ENCODE peak calls at places on chromosomes 4 and X, in five cellular contexts. One of them, this sample, is unnamed.

GRCh38 chrX:105823092-105823454 is 734 bp downstream of the NRK start:
- DNase-seq in cardiac fibroblast: peak
- DNase-seq in tibial artery: no peak
- DNase-seq in Caco-2: no peak
- DNase-seq in left lung: no peak
- DNase-seq in this sample: no peak

GRCh38 chr4:172270421-172270820 is 457.2 kb downstream of the GALNTL6 start:
- DNase-seq in cardiac fibroblast: no peak
- DNase-seq in tibial artery: no peak
- DNase-seq in Caco-2: no peak
- DNase-seq in left lung: no peak
- DNase-seq in this sample: no peak

GRCh38 chr4:175386776-175387507 is 425.1 kb downstream of the GPM6A start:
- DNase-seq in cardiac fibroblast: no peak
- DNase-seq in tibial artery: no peak
- DNase-seq in Caco-2: no peak
- DNase-seq in left lung: peak
- DNase-seq in this sample: no peak

GRCh38 chr4:5079581-5079980 is 28.3 kb downstream of the STK32B start:
- DNase-seq in cardiac fibroblast: peak
- DNase-seq in tibial artery: no peak
- DNase-seq in Caco-2: no peak
- DNase-seq in left lung: no peak
- DNase-seq in this sample: no peak

GRCh38 chrX:11414091-11414490 is 120.9 kb downstream of the AMELX start:
- DNase-seq in cardiac fibroblast: no peak
- DNase-seq in tibial artery: no peak
- DNase-seq in Caco-2: no peak
- DNase-seq in left lung: no peak
- DNase-seq in this sample: no peak

GRCh38 chr4:182848685-182849084 is 68.5 kb downstream of the DCTD start:
- DNase-seq in cardiac fibroblast: no peak
- DNase-seq in tibial artery: no peak
- DNase-seq in Caco-2: no peak
- DNase-seq in left lung: no peak
- DNase-seq in this sample: no peak

GRCh38 chr4:75841641-75842520 is 60.4 kb downstream of the PPEF2 start:
- DNase-seq in cardiac fibroblast: no peak
- DNase-seq in tibial artery: no peak
- DNase-seq in Caco-2: peak
- DNase-seq in left lung: no peak
- DNase-seq in this sample: no peak

GRCh38 chr4:142715727-142716126 is 130.4 kb downstream of the INPP4B start:
- DNase-seq in cardiac fibroblast: no peak
- DNase-seq in tibial artery: no peak
- DNase-seq in Caco-2: no peak
- DNase-seq in left lung: no peak
- DNase-seq in this sample: no peak

GRCh38 chr4:19309365-19309764 is 942.3 kb upstream of the SLIT2 start:
- DNase-seq in cardiac fibroblast: peak
- DNase-seq in tibial artery: no peak
- DNase-seq in Caco-2: peak
- DNase-seq in left lung: no peak
- DNase-seq in this sample: peak

GRCh38 chr4:89558147-89558546 is 250.5 kb upstream of the GPRIN3 start:
- DNase-seq in cardiac fibroblast: peak
- DNase-seq in tibial artery: no peak
- DNase-seq in Caco-2: peak
- DNase-seq in left lung: no peak
- DNase-seq in this sample: no peak

GRCh38 chr4:14000091-14000814 is 372.7 kb upstream of the BOD1L1 start:
- DNase-seq in cardiac fibroblast: no peak
- DNase-seq in tibial artery: no peak
- DNase-seq in Caco-2: no peak
- DNase-seq in left lung: no peak
- DNase-seq in this sample: peak

GRCh38 chrX:38656350-38656915 is 95.1 kb downstream of the TSPAN7 start:
- DNase-seq in cardiac fibroblast: no peak
- DNase-seq in tibial artery: no peak
- DNase-seq in Caco-2: no peak
- DNase-seq in left lung: no peak
- DNase-seq in this sample: no peak

GRCh38 chr4:54902261-54902660 is 223.1 kb downstream of the KDR start:
- DNase-seq in cardiac fibroblast: peak
- DNase-seq in tibial artery: no peak
- DNase-seq in Caco-2: no peak
- DNase-seq in left lung: no peak
- DNase-seq in this sample: no peak

GRCh38 chr4:137519406-137519805 is 12.9 kb downstream of the PCDH18 start:
- DNase-seq in cardiac fibroblast: peak
- DNase-seq in tibial artery: no peak
- DNase-seq in Caco-2: no peak
- DNase-seq in left lung: no peak
- DNase-seq in this sample: peak

GRCh38 chr4:3460926-3461325 is 2.2 kb upstream of the DOK7 start:
- DNase-seq in cardiac fibroblast: no peak
- DNase-seq in tibial artery: no peak
- DNase-seq in Caco-2: no peak
- DNase-seq in left lung: peak
- DNase-seq in this sample: no peak

GRCh38 chrX:46547857-46548256 is 2.6 kb upstream of the ZNF674 start:
- DNase-seq in cardiac fibroblast: peak
- DNase-seq in tibial artery: no peak
- DNase-seq in Caco-2: no peak
- DNase-seq in left lung: no peak
- DNase-seq in this sample: peak

GRCh38 chr4:2263701-2264321 is 1.9 kb upstream of the MXD4 start:
- DNase-seq in cardiac fibroblast: no peak
- DNase-seq in tibial artery: peak
- DNase-seq in Caco-2: no peak
- DNase-seq in left lung: peak
- DNase-seq in this sample: no peak

GRCh38 chrX:111511477-111511876 is at the start of gene SERTM2:
- DNase-seq in cardiac fibroblast: peak
- DNase-seq in tibial artery: no peak
- DNase-seq in Caco-2: peak
- DNase-seq in left lung: no peak
- DNase-seq in this sample: no peak

GRCh38 chrX:40773809-40774208 is 38.5 kb upstream of the MED14 start:
- DNase-seq in cardiac fibroblast: peak
- DNase-seq in tibial artery: no peak
- DNase-seq in Caco-2: no peak
- DNase-seq in left lung: no peak
- DNase-seq in this sample: peak

GRCh38 chr4:6619466-6620255 is 20.8 kb upstream of the MRFAP1 start:
- DNase-seq in cardiac fibroblast: no peak
- DNase-seq in tibial artery: no peak
- DNase-seq in Caco-2: no peak
- DNase-seq in left lung: no peak
- DNase-seq in this sample: no peak

GRCh38 chr4:23144707-23145106 is 452.0 kb downstream of the GBA3 start:
- DNase-seq in cardiac fibroblast: no peak
- DNase-seq in tibial artery: no peak
- DNase-seq in Caco-2: no peak
- DNase-seq in left lung: no peak
- DNase-seq in this sample: no peak

GRCh38 chr4:15479089-15479912 is 9.6 kb downstream of the CC2D2A start:
- DNase-seq in cardiac fibroblast: peak
- DNase-seq in tibial artery: peak
- DNase-seq in Caco-2: peak
- DNase-seq in left lung: no peak
- DNase-seq in this sample: peak

GRCh38 chr4:157607996-157608395 is 387.5 kb downstream of the GRIA2 start:
- DNase-seq in cardiac fibroblast: no peak
- DNase-seq in tibial artery: no peak
- DNase-seq in Caco-2: no peak
- DNase-seq in left lung: no peak
- DNase-seq in this sample: no peak

GRCh38 chr4:138843611-138844010 is 172.0 kb upstream of the NOCT start:
- DNase-seq in cardiac fibroblast: no peak
- DNase-seq in tibial artery: no peak
- DNase-seq in Caco-2: no peak
- DNase-seq in left lung: no peak
- DNase-seq in this sample: no peak

GRCh38 chrX:152658302-152658701 is 20.6 kb downstream of the GABRQ start:
- DNase-seq in cardiac fibroblast: no peak
- DNase-seq in tibial artery: no peak
- DNase-seq in Caco-2: peak
- DNase-seq in left lung: no peak
- DNase-seq in this sample: no peak

GRCh38 chr4:99179178-99179577 is 35.1 kb upstream of the ADH4 start:
- DNase-seq in cardiac fibroblast: no peak
- DNase-seq in tibial artery: no peak
- DNase-seq in Caco-2: no peak
- DNase-seq in left lung: no peak
- DNase-seq in this sample: no peak

GRCh38 chr4:37973481-37973880 is 13.3 kb downstream of the PTTG2 start:
- DNase-seq in cardiac fibroblast: peak
- DNase-seq in tibial artery: no peak
- DNase-seq in Caco-2: no peak
- DNase-seq in left lung: no peak
- DNase-seq in this sample: no peak

GRCh38 chrX:102746134-102746584 is 25.6 kb downstream of the GPRASP3 start:
- DNase-seq in cardiac fibroblast: peak
- DNase-seq in tibial artery: peak
- DNase-seq in Caco-2: no peak
- DNase-seq in left lung: peak
- DNase-seq in this sample: peak

GRCh38 chrX:24341795-24342194 is 18.6 kb upstream of the SUPT20HL1 start:
- DNase-seq in cardiac fibroblast: peak
- DNase-seq in tibial artery: no peak
- DNase-seq in Caco-2: no peak
- DNase-seq in left lung: no peak
- DNase-seq in this sample: peak

GRCh38 chr4:65668201-65669007 is 1.9 kb downstream of the EPHA5 start:
- DNase-seq in cardiac fibroblast: peak
- DNase-seq in tibial artery: peak
- DNase-seq in Caco-2: no peak
- DNase-seq in left lung: peak
- DNase-seq in this sample: no peak

GRCh38 chrX:131752493-131753198 is 208.8 kb downstream of the OR13H1 start:
- DNase-seq in cardiac fibroblast: no peak
- DNase-seq in tibial artery: no peak
- DNase-seq in Caco-2: no peak
- DNase-seq in left lung: no peak
- DNase-seq in this sample: no peak

GRCh38 chr4:14726441-14727405 is 275.6 kb upstream of the CPEB2 start:
- DNase-seq in cardiac fibroblast: peak
- DNase-seq in tibial artery: no peak
- DNase-seq in Caco-2: no peak
- DNase-seq in left lung: no peak
- DNase-seq in this sample: peak

DNA sequence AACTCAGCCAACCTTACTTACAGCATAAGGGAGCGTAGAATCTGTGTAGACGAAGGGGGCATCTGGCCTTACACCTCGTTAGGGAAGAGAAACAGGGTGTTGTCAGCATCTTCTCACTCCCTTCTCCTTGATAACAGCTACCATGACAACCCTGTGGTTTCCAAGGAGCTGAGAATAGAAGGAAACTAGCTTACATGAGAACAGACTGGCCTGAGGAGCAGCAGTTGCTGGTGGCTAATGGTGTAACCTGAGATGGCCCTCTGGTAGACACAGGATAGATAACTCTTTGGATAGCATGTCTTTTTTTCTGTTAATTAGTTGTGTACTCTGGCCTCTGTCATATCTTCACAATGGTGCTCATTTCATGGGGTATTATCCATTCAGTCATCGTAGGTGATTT is 14.6 kb downstream of the PLP1 start:
- DNase-seq in cardiac fibroblast: no peak
- DNase-seq in tibial artery: no peak
- DNase-seq in Caco-2: no peak
- DNase-seq in left lung: no peak
- DNase-seq in this sample: no peak
- H3K4me3 ChIP-seq in cardiac fibroblast: no peak
- H3K4me3 ChIP-seq in tibial artery: no peak
- H3K4me3 ChIP-seq in Caco-2: no peak
- H3K4me3 ChIP-seq in left lung: no peak
- H3K4me3 ChIP-seq in this sample: no peak

GRCh38 chrX:81286075-81286474 is 84.2 kb downstream of the SH3BGRL start:
- DNase-seq in cardiac fibroblast: no peak
- DNase-seq in tibial artery: no peak
- DNase-seq in Caco-2: no peak
- DNase-seq in left lung: no peak
- DNase-seq in this sample: no peak
- TF ChIP-seq CTCF in cardiac fibroblast: no peak
- TF ChIP-seq CTCF in tibial artery: no peak
- TF ChIP-seq CTCF in Caco-2: no peak
- TF ChIP-seq CTCF in left lung: no peak
- TF ChIP-seq CTCF in this sample: no peak

DNA sequence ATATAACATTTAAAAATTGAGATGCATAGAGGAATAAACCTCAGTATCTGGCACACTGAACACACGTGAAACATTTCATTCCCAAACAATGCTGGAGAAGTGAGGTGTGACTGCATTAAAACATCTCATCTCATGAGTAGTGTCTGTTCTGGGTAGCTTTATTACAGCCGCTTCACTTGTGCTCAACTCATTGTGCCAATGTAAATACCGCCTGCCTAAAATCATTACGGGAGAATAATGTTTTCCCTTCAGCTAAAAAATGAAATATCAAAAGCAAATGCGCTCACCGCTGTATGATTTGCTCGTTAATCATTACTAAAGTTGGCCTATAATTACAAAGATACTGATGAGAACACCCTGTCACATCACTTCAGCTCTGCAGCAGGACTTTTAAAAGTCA is 110.2 kb upstream of the PRPS2 start:
- DNase-seq in cardiac fibroblast: no peak
- DNase-seq in tibial artery: no peak
- DNase-seq in Caco-2: no peak
- DNase-seq in left lung: no peak
- DNase-seq in this sample: no peak
- H3K4me3 ChIP-seq in cardiac fibroblast: no peak
- H3K4me3 ChIP-seq in tibial artery: no peak
- H3K4me3 ChIP-seq in Caco-2: no peak
- H3K4me3 ChIP-seq in left lung: no peak
- H3K4me3 ChIP-seq in this sample: no peak

DNA sequence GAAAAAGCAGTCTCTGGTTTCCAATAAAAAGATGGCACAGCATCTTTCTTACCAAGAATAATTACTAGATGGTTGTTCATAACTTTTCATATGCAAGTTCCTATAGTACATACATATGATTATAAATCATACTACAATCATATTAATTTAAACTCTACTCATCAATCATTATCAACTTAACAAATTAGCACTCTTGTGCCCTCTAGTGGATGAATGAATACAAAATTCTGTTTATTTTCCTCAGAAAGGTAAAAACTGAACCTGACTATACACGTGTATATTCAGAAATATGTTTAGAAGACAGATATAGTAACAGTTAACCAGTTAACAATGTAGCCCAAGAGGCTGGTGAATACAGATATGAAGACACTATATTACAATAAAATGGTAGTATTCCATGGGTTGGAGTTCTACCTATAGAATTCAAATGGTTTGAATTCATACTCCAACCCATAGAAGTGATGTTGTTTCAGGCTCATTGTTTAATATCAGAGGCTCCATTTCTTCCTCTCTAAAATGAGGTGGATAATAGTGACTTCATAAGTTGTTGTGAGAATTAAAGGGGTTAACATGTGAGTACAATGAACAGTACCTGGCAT is 100.0 kb downstream of the ADAMTS3 start:
- DNase-seq in cardiac fibroblast: peak
- DNase-seq in tibial artery: no peak
- DNase-seq in Caco-2: no peak
- DNase-seq in left lung: no peak
- DNase-seq in this sample: no peak
- TF ChIP-seq CTCF in cardiac fibroblast: peak
- TF ChIP-seq CTCF in tibial artery: peak
- TF ChIP-seq CTCF in Caco-2: peak
- TF ChIP-seq CTCF in left lung: peak
- TF ChIP-seq CTCF in this sample: peak

This sample was measured in foreskin fibroblast.